ENCODE peak calls at places on chromosomes 11 and 22, in ten cellular contexts. Q is fibroblast of lung; U is EL; V is NCI-H1930; E is neural crest cell; X is GM23248; D is upper lobe of right lung; H is left cardiac atrium; W is stimulated activated CD8-positive, alpha-beta memory T cell treated with anti-CD3 and anti-CD28 coated beads, Interleukin-12 subunit alpha, Interleukin-12 subunit beta, amount 100 ng/mL, for 4 hours; A is H9. F is an unnamed sample.

GRCh38 chr11:100972046-100972445 is 157.6 kb downstream of the PGR start:
- DNase-seq in Q (no peak), U (no peak), V (no peak), E (no peak), X (no peak), D (no peak), H (no peak), W (no peak), A (no peak), F (no peak)

GRCh38 chr11:59878482-59878881 is at the start of gene OOSP3:
- DNase-seq in Q (no peak), U (no peak), V (no peak), E (no peak), X (no peak), D (no peak), H (no peak), W (no peak), A (no peak), F (no peak)

GRCh38 chr11:130313383-130314183 is 1.1 kb downstream of the ZBTB44 start:
- DNase-seq in Q (no peak), U (peak; percentile 4), V (no peak), E (no peak), X (peak; percentile 40), D (no peak), H (no peak), W (no peak), A (no peak), F (no peak)

GRCh38 chr11:70503201-70503877 is 105.0 kb downstream of the CTTN start:
- DNase-seq in Q (no peak), U (no peak), V (no peak), E (no peak), X (no peak), D (peak; percentile 46), H (no peak), W (no peak), A (no peak), F (no peak)

GRCh38 chr11:10550503-10550902 is 9.5 kb upstream of the RNF141 start:
- DNase-seq in Q (peak; percentile 73), U (peak; percentile 73), V (no peak), E (no peak), X (peak; percentile 86), D (no peak), H (no peak), W (no peak), A (no peak), F (no peak)

GRCh38 chr11:35727140-35727539 is 64.6 kb downstream of the TRIM44 start:
- DNase-seq in Q (no peak), U (no peak), V (no peak), E (no peak), X (no peak), D (no peak), H (no peak), W (no peak), A (no peak), F (no peak)

GRCh38 chr11:7657306-7658025 is 15.8 kb downstream of the CYB5R2 start:
- DNase-seq in Q (peak; percentile 10), U (peak; percentile 67), V (peak; percentile 19), E (no peak), X (peak; percentile 92), D (no peak), H (peak; percentile 68), W (no peak), A (peak; percentile 76), F (peak; percentile 54)

GRCh38 chr11:82902086-82902485 is 550 bp downstream of the DDIAS start:
- DNase-seq in Q (no peak), U (no peak), V (no peak), E (no peak), X (no peak), D (no peak), H (no peak), W (no peak), A (no peak), F (no peak)

GRCh38 chr11:114478768-114479167 is 39.5 kb downstream of the REXO2 start:
- DNase-seq in Q (no peak), U (peak; percentile 13), V (no peak), E (no peak), X (peak; percentile 13), D (no peak), H (no peak), W (no peak), A (peak; percentile 41), F (no peak)

GRCh38 chr11:44728491-44728910 is 1.7 kb downstream of the TSPAN18 start:
- DNase-seq in Q (no peak), U (no peak), V (no peak), E (no peak), X (no peak), D (no peak), H (no peak), W (no peak), A (peak; percentile 53), F (no peak)

GRCh38 chr11:31397239-31397834 is 27.7 kb downstream of the DNAJC24 start:
- DNase-seq in Q (no peak), U (peak; percentile 22), V (peak; percentile 10), E (no peak), X (peak; percentile 49), D (no peak), H (no peak), W (no peak), A (no peak), F (no peak)

GRCh38 chr11:60857378-60858232 is 1.9 kb upstream of the PTGDR2 start:
- DNase-seq in Q (no peak), U (peak; percentile 39), V (no peak), E (no peak), X (peak; percentile 40), D (no peak), H (no peak), W (no peak), A (no peak), F (no peak)

GRCh38 chr11:125465254-125465653 is 30.8 kb downstream of the FEZ1 start:
- DNase-seq in Q (no peak), U (no peak), V (no peak), E (no peak), X (no peak), D (no peak), H (no peak), W (no peak), A (no peak), F (no peak)

GRCh38 chr11:65224939-65225283 is 36.9 kb upstream of the POLA2 start:
- DNase-seq in Q (peak; percentile 72), U (peak; percentile 78), V (no peak), E (no peak), X (peak; percentile 92), D (peak; percentile 79), H (peak; percentile 67), W (no peak), A (peak; percentile 55), F (no peak)

GRCh38 chr11:64566915-64567882 is 23.8 kb upstream of the SLC22A12 start:
- DNase-seq in Q (no peak), U (no peak), V (no peak), E (peak; percentile 53), X (no peak), D (peak; percentile 61), H (no peak), W (no peak), A (no peak), F (peak; percentile 81)

GRCh38 chr22:29587938-29588699 is 7.2 kb upstream of the NIPSNAP1 start:
- DNase-seq in Q (peak; percentile 92), U (peak; percentile 94), V (no peak), E (no peak), X (peak; percentile 95), D (no peak), H (no peak), W (no peak), A (no peak), F (no peak)

GRCh38 chr22:26308467-26308866 is 120.6 kb upstream of the ASPHD2 start:
- DNase-seq in Q (no peak), U (no peak), V (no peak), E (no peak), X (no peak), D (no peak), H (no peak), W (no peak), A (no peak), F (no peak)

F was measured in upper lobe of left lung.